ENCODE peak calls at places on chromosomes 6 and 20, in ten cellular contexts. One of them, this sample, is unnamed.

GRCh38 chr20:19815553-19815991 is 57.5 kb downstream of the RIN2 start:
- DNase-seq in NCI-H1092: no peak
- DNase-seq in iPS-NIHi11: peak
- DNase-seq in activated naive CD4-positive, alpha-beta T cell treated with anti-CD3 and anti-CD28 coated beads for 36 hours: no peak
- DNase-seq in activated CD4-positive, alpha-beta T cell treated with anti-CD3 and anti-CD28 coated beads for 48 hours: peak
- DNase-seq in stimulated activated CD8-positive, alpha-beta memory T cell treated with anti-CD3 and anti-CD28 coated beads, Interleukin-15, amount 100 ng/mL, for 1 hour: no peak
- DNase-seq in central memory CD8-positive, alpha-beta T cell: no peak
- DNase-seq in HCEC 1CT: peak
- DNase-seq in cerebellar cortex: no peak
- DNase-seq in SHP77: peak
- DNase-seq in this sample: no peak

GRCh38 chr20:53736757-53737403 is 143.2 kb upstream of the ZNF217 start:
- DNase-seq in NCI-H1092: no peak
- DNase-seq in iPS-NIHi11: no peak
- DNase-seq in activated naive CD4-positive, alpha-beta T cell treated with anti-CD3 and anti-CD28 coated beads for 36 hours: peak
- DNase-seq in activated CD4-positive, alpha-beta T cell treated with anti-CD3 and anti-CD28 coated beads for 48 hours: no peak
- DNase-seq in stimulated activated CD8-positive, alpha-beta memory T cell treated with anti-CD3 and anti-CD28 coated beads, Interleukin-15, amount 100 ng/mL, for 1 hour: no peak
- DNase-seq in central memory CD8-positive, alpha-beta T cell: no peak
- DNase-seq in HCEC 1CT: no peak
- DNase-seq in cerebellar cortex: peak
- DNase-seq in SHP77: no peak
- DNase-seq in this sample: no peak

GRCh38 chr6:52227495-52227894 is 16.8 kb downstream of the IL17F start:
- DNase-seq in NCI-H1092: no peak
- DNase-seq in iPS-NIHi11: no peak
- DNase-seq in activated naive CD4-positive, alpha-beta T cell treated with anti-CD3 and anti-CD28 coated beads for 36 hours: peak
- DNase-seq in activated CD4-positive, alpha-beta T cell treated with anti-CD3 and anti-CD28 coated beads for 48 hours: peak
- DNase-seq in stimulated activated CD8-positive, alpha-beta memory T cell treated with anti-CD3 and anti-CD28 coated beads, Interleukin-15, amount 100 ng/mL, for 1 hour: no peak
- DNase-seq in central memory CD8-positive, alpha-beta T cell: no peak
- DNase-seq in HCEC 1CT: no peak
- DNase-seq in cerebellar cortex: no peak
- DNase-seq in SHP77: no peak
- DNase-seq in this sample: no peak

GRCh38 chr6:111710439-111710838 is 104.8 kb upstream of the TRAF3IP2 start:
- DNase-seq in NCI-H1092: no peak
- DNase-seq in iPS-NIHi11: no peak
- DNase-seq in activated naive CD4-positive, alpha-beta T cell treated with anti-CD3 and anti-CD28 coated beads for 36 hours: no peak
- DNase-seq in activated CD4-positive, alpha-beta T cell treated with anti-CD3 and anti-CD28 coated beads for 48 hours: no peak
- DNase-seq in stimulated activated CD8-positive, alpha-beta memory T cell treated with anti-CD3 and anti-CD28 coated beads, Interleukin-15, amount 100 ng/mL, for 1 hour: no peak
- DNase-seq in central memory CD8-positive, alpha-beta T cell: no peak
- DNase-seq in HCEC 1CT: no peak
- DNase-seq in cerebellar cortex: no peak
- DNase-seq in SHP77: no peak
- DNase-seq in this sample: no peak

GRCh38 chr6:7207688-7208087 is 99.9 kb downstream of the RREB1 start:
- DNase-seq in NCI-H1092: no peak
- DNase-seq in iPS-NIHi11: no peak
- DNase-seq in activated naive CD4-positive, alpha-beta T cell treated with anti-CD3 and anti-CD28 coated beads for 36 hours: no peak
- DNase-seq in activated CD4-positive, alpha-beta T cell treated with anti-CD3 and anti-CD28 coated beads for 48 hours: no peak
- DNase-seq in stimulated activated CD8-positive, alpha-beta memory T cell treated with anti-CD3 and anti-CD28 coated beads, Interleukin-15, amount 100 ng/mL, for 1 hour: no peak
- DNase-seq in central memory CD8-positive, alpha-beta T cell: no peak
- DNase-seq in HCEC 1CT: no peak
- DNase-seq in cerebellar cortex: no peak
- DNase-seq in SHP77: no peak
- DNase-seq in this sample: no peak

GRCh38 chr6:87093651-87094050 is 1.3 kb downstream of the CGA start:
- DNase-seq in NCI-H1092: no peak
- DNase-seq in iPS-NIHi11: no peak
- DNase-seq in activated naive CD4-positive, alpha-beta T cell treated with anti-CD3 and anti-CD28 coated beads for 36 hours: no peak
- DNase-seq in activated CD4-positive, alpha-beta T cell treated with anti-CD3 and anti-CD28 coated beads for 48 hours: no peak
- DNase-seq in stimulated activated CD8-positive, alpha-beta memory T cell treated with anti-CD3 and anti-CD28 coated beads, Interleukin-15, amount 100 ng/mL, for 1 hour: no peak
- DNase-seq in central memory CD8-positive, alpha-beta T cell: no peak
- DNase-seq in HCEC 1CT: peak
- DNase-seq in cerebellar cortex: no peak
- DNase-seq in SHP77: no peak
- DNase-seq in this sample: no peak

GRCh38 chr6:5132741-5133140 is 47.6 kb downstream of the PPP1R3G start:
- DNase-seq in NCI-H1092: no peak
- DNase-seq in iPS-NIHi11: no peak
- DNase-seq in activated naive CD4-positive, alpha-beta T cell treated with anti-CD3 and anti-CD28 coated beads for 36 hours: no peak
- DNase-seq in activated CD4-positive, alpha-beta T cell treated with anti-CD3 and anti-CD28 coated beads for 48 hours: no peak
- DNase-seq in stimulated activated CD8-positive, alpha-beta memory T cell treated with anti-CD3 and anti-CD28 coated beads, Interleukin-15, amount 100 ng/mL, for 1 hour: no peak
- DNase-seq in central memory CD8-positive, alpha-beta T cell: no peak
- DNase-seq in HCEC 1CT: peak
- DNase-seq in cerebellar cortex: peak
- DNase-seq in SHP77: no peak
- DNase-seq in this sample: no peak

GRCh38 chr6:34056301-34056700 is 89.6 kb downstream of the GRM4 start:
- DNase-seq in NCI-H1092: no peak
- DNase-seq in iPS-NIHi11: peak
- DNase-seq in activated naive CD4-positive, alpha-beta T cell treated with anti-CD3 and anti-CD28 coated beads for 36 hours: peak
- DNase-seq in activated CD4-positive, alpha-beta T cell treated with anti-CD3 and anti-CD28 coated beads for 48 hours: peak
- DNase-seq in stimulated activated CD8-positive, alpha-beta memory T cell treated with anti-CD3 and anti-CD28 coated beads, Interleukin-15, amount 100 ng/mL, for 1 hour: no peak
- DNase-seq in central memory CD8-positive, alpha-beta T cell: no peak
- DNase-seq in HCEC 1CT: peak
- DNase-seq in cerebellar cortex: no peak
- DNase-seq in SHP77: peak
- DNase-seq in this sample: peak

GRCh38 chr6:36177166-36177565 is 19.4 kb upstream of the BRPF3 start:
- DNase-seq in NCI-H1092: no peak
- DNase-seq in iPS-NIHi11: no peak
- DNase-seq in activated naive CD4-positive, alpha-beta T cell treated with anti-CD3 and anti-CD28 coated beads for 36 hours: peak
- DNase-seq in activated CD4-positive, alpha-beta T cell treated with anti-CD3 and anti-CD28 coated beads for 48 hours: peak
- DNase-seq in stimulated activated CD8-positive, alpha-beta memory T cell treated with anti-CD3 and anti-CD28 coated beads, Interleukin-15, amount 100 ng/mL, for 1 hour: no peak
- DNase-seq in central memory CD8-positive, alpha-beta T cell: no peak
- DNase-seq in HCEC 1CT: no peak
- DNase-seq in cerebellar cortex: no peak
- DNase-seq in SHP77: no peak
- DNase-seq in this sample: no peak

GRCh38 chr20:25402583-25402982 is 4.9 kb upstream of the GINS1 start:
- DNase-seq in NCI-H1092: no peak
- DNase-seq in iPS-NIHi11: no peak
- DNase-seq in activated naive CD4-positive, alpha-beta T cell treated with anti-CD3 and anti-CD28 coated beads for 36 hours: no peak
- DNase-seq in activated CD4-positive, alpha-beta T cell treated with anti-CD3 and anti-CD28 coated beads for 48 hours: no peak
- DNase-seq in stimulated activated CD8-positive, alpha-beta memory T cell treated with anti-CD3 and anti-CD28 coated beads, Interleukin-15, amount 100 ng/mL, for 1 hour: no peak
- DNase-seq in central memory CD8-positive, alpha-beta T cell: no peak
- DNase-seq in HCEC 1CT: no peak
- DNase-seq in cerebellar cortex: no peak
- DNase-seq in SHP77: no peak
- DNase-seq in this sample: no peak

GRCh38 chr6:113596907-113597583 is 260.1 kb upstream of the MARCKS start:
- DNase-seq in NCI-H1092: peak
- DNase-seq in iPS-NIHi11: peak
- DNase-seq in activated naive CD4-positive, alpha-beta T cell treated with anti-CD3 and anti-CD28 coated beads for 36 hours: no peak
- DNase-seq in activated CD4-positive, alpha-beta T cell treated with anti-CD3 and anti-CD28 coated beads for 48 hours: no peak
- DNase-seq in stimulated activated CD8-positive, alpha-beta memory T cell treated with anti-CD3 and anti-CD28 coated beads, Interleukin-15, amount 100 ng/mL, for 1 hour: no peak
- DNase-seq in central memory CD8-positive, alpha-beta T cell: no peak
- DNase-seq in HCEC 1CT: peak
- DNase-seq in cerebellar cortex: no peak
- DNase-seq in SHP77: peak
- DNase-seq in this sample: no peak

GRCh38 chr6:170129691-170130171 is 161.1 kb downstream of the DLL1 start:
- DNase-seq in NCI-H1092: peak
- DNase-seq in iPS-NIHi11: no peak
- DNase-seq in activated naive CD4-positive, alpha-beta T cell treated with anti-CD3 and anti-CD28 coated beads for 36 hours: no peak
- DNase-seq in activated CD4-positive, alpha-beta T cell treated with anti-CD3 and anti-CD28 coated beads for 48 hours: no peak
- DNase-seq in stimulated activated CD8-positive, alpha-beta memory T cell treated with anti-CD3 and anti-CD28 coated beads, Interleukin-15, amount 100 ng/mL, for 1 hour: no peak
- DNase-seq in central memory CD8-positive, alpha-beta T cell: no peak
- DNase-seq in HCEC 1CT: no peak
- DNase-seq in cerebellar cortex: no peak
- DNase-seq in SHP77: peak
- DNase-seq in this sample: no peak

GRCh38 chr20:58271596-58272460 is 37.7 kb upstream of the RAB22A start:
- DNase-seq in NCI-H1092: no peak
- DNase-seq in iPS-NIHi11: no peak
- DNase-seq in activated naive CD4-positive, alpha-beta T cell treated with anti-CD3 and anti-CD28 coated beads for 36 hours: peak
- DNase-seq in activated CD4-positive, alpha-beta T cell treated with anti-CD3 and anti-CD28 coated beads for 48 hours: peak
- DNase-seq in stimulated activated CD8-positive, alpha-beta memory T cell treated with anti-CD3 and anti-CD28 coated beads, Interleukin-15, amount 100 ng/mL, for 1 hour: no peak
- DNase-seq in central memory CD8-positive, alpha-beta T cell: no peak
- DNase-seq in HCEC 1CT: no peak
- DNase-seq in cerebellar cortex: no peak
- DNase-seq in SHP77: no peak
- DNase-seq in this sample: no peak

GRCh38 chr6:26536571-26537159 is 1.5 kb upstream of the HMGN4 start:
- DNase-seq in NCI-H1092: no peak
- DNase-seq in iPS-NIHi11: no peak
- DNase-seq in activated naive CD4-positive, alpha-beta T cell treated with anti-CD3 and anti-CD28 coated beads for 36 hours: peak
- DNase-seq in activated CD4-positive, alpha-beta T cell treated with anti-CD3 and anti-CD28 coated beads for 48 hours: peak
- DNase-seq in stimulated activated CD8-positive, alpha-beta memory T cell treated with anti-CD3 and anti-CD28 coated beads, Interleukin-15, amount 100 ng/mL, for 1 hour: no peak
- DNase-seq in central memory CD8-positive, alpha-beta T cell: no peak
- DNase-seq in HCEC 1CT: peak
- DNase-seq in cerebellar cortex: peak
- DNase-seq in SHP77: peak
- DNase-seq in this sample: no peak

GRCh38 chr6:7146079-7146828 is 38.5 kb downstream of the RREB1 start:
- DNase-seq in NCI-H1092: no peak
- DNase-seq in iPS-NIHi11: no peak
- DNase-seq in activated naive CD4-positive, alpha-beta T cell treated with anti-CD3 and anti-CD28 coated beads for 36 hours: peak
- DNase-seq in activated CD4-positive, alpha-beta T cell treated with anti-CD3 and anti-CD28 coated beads for 48 hours: no peak
- DNase-seq in stimulated activated CD8-positive, alpha-beta memory T cell treated with anti-CD3 and anti-CD28 coated beads, Interleukin-15, amount 100 ng/mL, for 1 hour: no peak
- DNase-seq in central memory CD8-positive, alpha-beta T cell: no peak
- DNase-seq in HCEC 1CT: peak
- DNase-seq in cerebellar cortex: no peak
- DNase-seq in SHP77: peak
- DNase-seq in this sample: no peak

GRCh38 chr20:38473353-38473795 is 731 bp downstream of the RALGAPB start:
- DNase-seq in NCI-H1092: peak
- DNase-seq in iPS-NIHi11: peak
- DNase-seq in activated naive CD4-positive, alpha-beta T cell treated with anti-CD3 and anti-CD28 coated beads for 36 hours: no peak
- DNase-seq in activated CD4-positive, alpha-beta T cell treated with anti-CD3 and anti-CD28 coated beads for 48 hours: no peak
- DNase-seq in stimulated activated CD8-positive, alpha-beta memory T cell treated with anti-CD3 and anti-CD28 coated beads, Interleukin-15, amount 100 ng/mL, for 1 hour: no peak
- DNase-seq in central memory CD8-positive, alpha-beta T cell: no peak
- DNase-seq in HCEC 1CT: peak
- DNase-seq in cerebellar cortex: peak
- DNase-seq in SHP77: no peak
- DNase-seq in this sample: peak

GRCh38 chr6:140475086-140475485 is 1100.6 kb upstream of the CITED2 start:
- DNase-seq in NCI-H1092: no peak
- DNase-seq in iPS-NIHi11: no peak
- DNase-seq in activated naive CD4-positive, alpha-beta T cell treated with anti-CD3 and anti-CD28 coated beads for 36 hours: no peak
- DNase-seq in activated CD4-positive, alpha-beta T cell treated with anti-CD3 and anti-CD28 coated beads for 48 hours: no peak
- DNase-seq in stimulated activated CD8-positive, alpha-beta memory T cell treated with anti-CD3 and anti-CD28 coated beads, Interleukin-15, amount 100 ng/mL, for 1 hour: no peak
- DNase-seq in central memory CD8-positive, alpha-beta T cell: no peak
- DNase-seq in HCEC 1CT: no peak
- DNase-seq in cerebellar cortex: peak
- DNase-seq in SHP77: no peak
- DNase-seq in this sample: no peak